ENCODE peak calls at places on chromosomes 4 and X, in nine cellular contexts. C is fibroblast of lung; Z is mucosa of descending colon; U is naive thymus-derived CD4-positive, alpha-beta T cell; D is transverse colon; G is stomach; Q is uterus; B is effector memory CD4-positive, alpha-beta T cell; S is upper lobe of left lung. P is an unnamed sample. For H3K9me3, the result is how much of the 10 kb centered on the place peaks cover.

GRCh38 chrX:150352114-150352513 is 11.0 kb upstream of the MAMLD1 start:
- DNase-seq in C (peak), Z (no peak), U (no peak), D (no peak), G (no peak), Q (no peak), B (no peak), S (no peak), P (no peak)

GRCh38 chrX:19886888-19887531 is 390 bp downstream of the SH3KBP1 start:
- DNase-seq in C (peak), Z (peak), U (peak), D (peak), G (peak), Q (peak), B (peak), S (no peak), P (no peak)

GRCh38 chr4:3299122-3299521 is 6.3 kb downstream of the RGS12 start:
- DNase-seq in C (no peak), Z (no peak), U (no peak), D (no peak), G (no peak), Q (no peak), B (no peak), S (no peak), P (no peak)

GRCh38 chr4:123849495-123849894 is 452.9 kb downstream of the SPRY1 start:
- DNase-seq in C (no peak), Z (no peak), U (no peak), D (no peak), G (no peak), Q (no peak), B (no peak), S (no peak), P (no peak)

GRCh38 chr4:48939785-48940184 is 33.2 kb upstream of the OCIAD2 start:
- DNase-seq in C (peak), Z (no peak), U (no peak), D (no peak), G (no peak), Q (no peak), B (no peak), S (no peak), P (no peak)

GRCh38 chrX:136659174-136659573 is 11.2 kb downstream of the CD40LG start:
- DNase-seq in C (no peak), Z (no peak), U (no peak), D (no peak), G (no peak), Q (no peak), B (no peak), S (no peak), P (no peak)

GRCh38 chrX:46637937-46638336 is 64.4 kb downstream of the CHST7 start:
- DNase-seq in C (peak), Z (no peak), U (no peak), D (no peak), G (no peak), Q (no peak), B (no peak), S (no peak), P (no peak)

GRCh38 chr4:83109480-83110221 is 4.9 kb downstream of the PLAC8 start:
- DNase-seq in C (peak), Z (peak), U (peak), D (peak), G (peak), Q (peak), B (no peak), S (peak), P (peak)

DNA sequence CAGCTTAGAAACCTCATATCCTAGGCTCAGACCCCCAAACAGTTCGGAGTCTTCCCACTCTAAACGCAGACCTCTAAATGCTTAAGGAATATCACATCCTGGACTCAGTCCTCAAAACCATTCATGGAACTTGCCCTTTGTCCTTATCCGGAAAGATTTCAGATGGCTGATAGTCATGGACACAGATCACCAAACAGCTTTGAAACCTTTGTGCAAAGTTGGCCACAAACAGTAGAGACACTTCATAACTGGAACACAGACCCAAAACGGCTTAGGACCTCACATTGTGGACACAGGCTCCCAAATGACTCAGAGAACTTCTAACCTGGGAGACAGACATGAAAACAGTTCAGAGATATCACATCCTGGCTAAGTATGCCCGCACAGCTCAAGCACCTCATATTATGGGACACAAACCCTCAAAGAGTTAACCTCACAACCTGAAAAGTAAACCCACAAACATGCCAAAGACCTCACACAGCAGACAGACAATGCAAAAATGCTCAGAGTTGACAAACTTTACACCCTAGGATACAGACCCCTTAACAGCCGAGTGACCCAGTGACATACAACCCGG is 15.5 kb downstream of the SUV39H1 start:
- DNase-seq in C (no peak), Z (no peak), U (no peak), D (no peak), G (no peak), Q (no peak), B (no peak), S (no peak), P (no peak)
- H3K9me3 ChIP-seq in C (under half), Z (under half), U (under half), D (under half), G (under half), Q (under half), B (under half), S (under half), P (under half)

GRCh38 chrX:362351-362750 is 24.4 kb downstream of the PPP2R3B start:
- DNase-seq in C (no peak), Z (peak), U (no peak), D (no peak), G (no peak), Q (no peak), B (no peak), S (no peak), P (no peak)

GRCh38 chrX:363621-364375 is 22.9 kb downstream of the PPP2R3B start:
- DNase-seq in C (no peak), Z (peak), U (no peak), D (no peak), G (no peak), Q (no peak), B (no peak), S (no peak), P (no peak)

GRCh38 chrX:362937-363620 is 23.6 kb downstream of the PPP2R3B start:
- DNase-seq in C (no peak), Z (no peak), U (no peak), D (no peak), G (no peak), Q (no peak), B (no peak), S (no peak), P (no peak)

GRCh38 chrX:360496-361150 is 26.1 kb downstream of the PPP2R3B start:
- DNase-seq in C (no peak), Z (peak), U (no peak), D (no peak), G (no peak), Q (no peak), B (no peak), S (no peak), P (no peak)

GRCh38 chrX:361231-362145 is 25.2 kb downstream of the PPP2R3B start:
- DNase-seq in C (no peak), Z (peak), U (no peak), D (no peak), G (no peak), Q (no peak), B (no peak), S (no peak), P (no peak)
- H3K9me3 ChIP-seq in C (under half), Z (under half), U (under half), D (under half), G (under half), Q (under half), B (under half), S (under half), P (under half)

DNA sequence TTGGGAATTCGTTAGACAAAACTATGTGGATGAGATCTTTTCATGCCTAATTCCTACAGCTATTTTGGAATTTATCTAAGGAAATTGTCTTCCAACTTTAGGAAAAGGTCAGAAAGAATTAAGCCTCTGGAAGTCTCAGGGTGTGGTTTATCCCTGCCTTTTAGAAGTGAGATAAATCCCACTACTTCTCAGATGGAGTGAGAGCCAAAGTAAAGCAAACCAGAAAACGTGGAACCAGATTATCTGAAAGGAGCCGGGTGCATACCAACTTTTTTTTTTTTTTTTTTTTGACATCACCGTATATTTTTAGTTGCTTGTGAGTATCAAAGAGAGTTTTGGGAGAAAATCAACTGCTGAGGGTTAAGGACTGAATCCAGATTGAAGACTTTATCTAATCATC is 79.5 kb downstream of the VCX2 start:
- DNase-seq in C (no peak), Z (no peak), U (no peak), D (no peak), G (no peak), Q (no peak), B (no peak), S (no peak), P (no peak)
- H3K9me3 ChIP-seq in C (under half), Z (under half), U (under half), D (under half), G (under half), Q (under half), B (under half), S (under half), P (under half)

GRCh38 chr4:100162027-100162685 is 28.1 kb downstream of the DDIT4L start:
- DNase-seq in C (no peak), Z (no peak), U (no peak), D (no peak), G (no peak), Q (no peak), B (no peak), S (no peak), P (no peak)
- H3K9me3 ChIP-seq in C (under half), Z (under half), U (under half), D (under half), G (under half), Q (under half), B (under half), S (under half), P (under half)

GRCh38 chr4:176995-177394 is 52.7 kb downstream of the ZNF718 start:
- DNase-seq in C (no peak), Z (no peak), U (no peak), D (no peak), G (no peak), Q (no peak), B (no peak), S (no peak), P (no peak)
- H3K9me3 ChIP-seq in C (under half), Z (half or more), U (under half), D (half or more), G (half or more), Q (under half), B (half or more), S (half or more), P (under half)

DNA sequence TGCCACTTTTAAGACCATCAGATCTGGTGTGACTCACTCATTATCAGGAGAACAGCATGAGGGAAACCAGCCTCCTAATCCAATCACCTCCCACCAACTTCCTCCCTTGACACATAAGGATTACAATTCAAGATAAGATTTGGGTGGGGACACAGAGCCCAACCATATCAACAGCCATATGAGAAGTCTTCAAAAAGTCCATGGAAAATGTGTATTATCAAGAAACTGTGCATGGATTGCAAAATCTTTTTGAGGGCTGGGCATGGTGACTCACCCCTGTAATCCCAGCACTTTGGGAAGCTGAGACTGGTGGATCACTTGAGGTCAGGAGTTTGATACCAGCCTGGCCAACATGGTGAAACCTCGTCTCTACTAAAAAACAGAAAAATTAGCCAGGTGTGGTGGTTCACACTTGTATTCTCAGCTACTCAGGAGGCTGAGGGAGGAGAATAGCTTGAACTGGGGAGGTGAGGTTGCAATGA is 17.8 kb upstream of the RPL39 start:
- DNase-seq in C (peak), Z (no peak), U (no peak), D (no peak), G (no peak), Q (no peak), B (no peak), S (no peak), P (no peak)
- H3K9me3 ChIP-seq in C (under half), Z (under half), U (under half), D (under half), G (under half), Q (under half), B (under half), S (under half), P (under half)

GRCh38 chr4:422587-422986 is 76.4 kb downstream of the ZNF721 start:
- DNase-seq in C (no peak), Z (no peak), U (no peak), D (no peak), G (no peak), Q (no peak), B (no peak), S (no peak), P (no peak)
- H3K9me3 ChIP-seq in C (under half), Z (half or more), U (under half), D (half or more), G (half or more), Q (half or more), B (half or more), S (half or more), P (under half)

DNA sequence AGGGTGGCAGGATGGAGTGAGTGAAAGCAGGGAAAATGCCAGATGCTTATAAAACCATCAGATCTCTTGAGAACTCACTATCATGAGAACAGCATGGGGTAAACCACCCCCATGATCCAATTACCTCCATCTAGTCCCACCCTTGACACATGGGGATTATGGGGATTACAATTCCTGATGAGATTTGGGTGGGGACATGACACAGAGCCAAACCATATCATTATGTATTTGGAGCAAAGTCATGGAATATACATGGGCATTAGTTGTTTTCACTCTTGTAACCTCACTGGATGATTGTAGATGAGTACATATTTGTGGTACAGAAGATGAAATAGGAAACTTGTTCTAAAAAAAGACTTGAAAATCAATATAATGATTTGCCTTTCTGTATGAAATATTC is 674.5 kb upstream of the BOD1L1 start:
- DNase-seq in C (no peak), Z (no peak), U (no peak), D (no peak), G (no peak), Q (no peak), B (no peak), S (no peak), P (no peak)
- H3K9me3 ChIP-seq in C (under half), Z (under half), U (under half), D (under half), G (under half), Q (under half), B (under half), S (under half), P (under half)

P was measured in T-helper 17 cell.